ENCODE peak calls at places on chromosomes 11 and 22, in five cellular contexts. One of them, this sample, is unnamed.

GRCh38 chr11:116879789-116880402 is 42.5 kb upstream of the APOA1 start:
- DNase-seq in SK-N-SH: peak; percentile 58
- DNase-seq in prostate gland: peak; percentile 26
- DNase-seq in neural progenitor cell: peak; percentile 73
- DNase-seq in cardiac fibroblast: peak; percentile 89
- DNase-seq in this sample: peak; percentile 14

GRCh38 chr22:50134481-50134880 is 36.0 kb upstream of the PANX2 start:
- DNase-seq in SK-N-SH: no peak
- DNase-seq in prostate gland: no peak
- DNase-seq in neural progenitor cell: no peak
- DNase-seq in cardiac fibroblast: no peak
- DNase-seq in this sample: no peak

GRCh38 chr11:111200010-111200534 is 45.5 kb upstream of the POU2AF2 start:
- DNase-seq in SK-N-SH: no peak
- DNase-seq in prostate gland: no peak
- DNase-seq in neural progenitor cell: no peak
- DNase-seq in cardiac fibroblast: no peak
- DNase-seq in this sample: no peak

GRCh38 chr11:71305041-71305440 is 52.7 kb upstream of the SHANK2 start:
- DNase-seq in SK-N-SH: no peak
- DNase-seq in prostate gland: no peak
- DNase-seq in neural progenitor cell: no peak
- DNase-seq in cardiac fibroblast: no peak
- DNase-seq in this sample: no peak

GRCh38 chr11:45282070-45282469 is 4.1 kb downstream of the SYT13 start:
- DNase-seq in SK-N-SH: no peak
- DNase-seq in prostate gland: no peak
- DNase-seq in neural progenitor cell: no peak
- DNase-seq in cardiac fibroblast: no peak
- DNase-seq in this sample: no peak

GRCh38 chr11:35036642-35037041 is 102.3 kb upstream of the CD44 start:
- DNase-seq in SK-N-SH: no peak
- DNase-seq in prostate gland: no peak
- DNase-seq in neural progenitor cell: no peak
- DNase-seq in cardiac fibroblast: peak; percentile 22
- DNase-seq in this sample: no peak

GRCh38 chr22:27032121-27032761 is 374.9 kb downstream of the MIAT start:
- DNase-seq in SK-N-SH: peak; percentile 85
- DNase-seq in prostate gland: peak; percentile 16
- DNase-seq in neural progenitor cell: peak; percentile 11
- DNase-seq in cardiac fibroblast: no peak
- DNase-seq in this sample: peak; percentile 48

GRCh38 chr11:13963169-13963948 is 836 bp downstream of the SPON1 start:
- DNase-seq in SK-N-SH: peak; percentile 58
- DNase-seq in prostate gland: no peak
- DNase-seq in neural progenitor cell: peak; percentile 66
- DNase-seq in cardiac fibroblast: no peak
- DNase-seq in this sample: no peak

GRCh38 chr11:129853508-129854228 is 38.0 kb downstream of the TMEM45B start:
- DNase-seq in SK-N-SH: peak; percentile 44
- DNase-seq in prostate gland: peak; percentile 93
- DNase-seq in neural progenitor cell: no peak
- DNase-seq in cardiac fibroblast: peak; percentile 56
- DNase-seq in this sample: no peak

GRCh38 chr11:17013548-17014320 is 480 bp downstream of the PLEKHA7 start:
- DNase-seq in SK-N-SH: peak; percentile 64
- DNase-seq in prostate gland: no peak
- DNase-seq in neural progenitor cell: peak; percentile 62
- DNase-seq in cardiac fibroblast: no peak
- DNase-seq in this sample: peak; percentile 33

GRCh38 chr22:42702675-42703074 is 18.0 kb downstream of the A4GALT start:
- DNase-seq in SK-N-SH: no peak
- DNase-seq in prostate gland: no peak
- DNase-seq in neural progenitor cell: no peak
- DNase-seq in cardiac fibroblast: no peak
- DNase-seq in this sample: no peak

GRCh38 chr11:61297341-61297740 is 2.2 kb upstream of the VWCE start:
- DNase-seq in SK-N-SH: no peak
- DNase-seq in prostate gland: peak; percentile 21
- DNase-seq in neural progenitor cell: no peak
- DNase-seq in cardiac fibroblast: no peak
- DNase-seq in this sample: no peak

GRCh38 chr22:27641049-27641790 is 160.3 kb downstream of the MN1 start:
- DNase-seq in SK-N-SH: no peak
- DNase-seq in prostate gland: no peak
- DNase-seq in neural progenitor cell: no peak
- DNase-seq in cardiac fibroblast: peak; percentile 14
- DNase-seq in this sample: no peak

GRCh38 chr11:95853138-95853537 is 62.8 kb downstream of the CEP57 start:
- DNase-seq in SK-N-SH: no peak
- DNase-seq in prostate gland: no peak
- DNase-seq in neural progenitor cell: no peak
- DNase-seq in cardiac fibroblast: no peak
- DNase-seq in this sample: no peak

GRCh38 chr22:38258895-38259294 is 13.9 kb downstream of the TMEM184B start:
- DNase-seq in SK-N-SH: no peak
- DNase-seq in prostate gland: no peak
- DNase-seq in neural progenitor cell: no peak
- DNase-seq in cardiac fibroblast: peak; percentile 70
- DNase-seq in this sample: no peak

GRCh38 chr22:46942816-46943783 is 180.7 kb downstream of the TBC1D22A start:
- DNase-seq in SK-N-SH: no peak
- DNase-seq in prostate gland: no peak
- DNase-seq in neural progenitor cell: no peak
- DNase-seq in cardiac fibroblast: peak; percentile 28
- DNase-seq in this sample: no peak

GRCh38 chr22:19641254-19641982 is 72.9 kb upstream of the SEPTIN5 start:
- DNase-seq in SK-N-SH: peak; percentile 3
- DNase-seq in prostate gland: no peak
- DNase-seq in neural progenitor cell: peak; percentile 81
- DNase-seq in cardiac fibroblast: peak; percentile 12
- DNase-seq in this sample: peak; percentile 73

GRCh38 chr11:90113541-90113940 is 20.9 kb upstream of the NAALAD2 start:
- DNase-seq in SK-N-SH: no peak
- DNase-seq in prostate gland: no peak
- DNase-seq in neural progenitor cell: no peak
- DNase-seq in cardiac fibroblast: peak; percentile 18
- DNase-seq in this sample: no peak
- TF ChIP-seq CTCF in SK-N-SH: peak; percentile 67
- TF ChIP-seq CTCF in prostate gland: peak; percentile 20
- TF ChIP-seq CTCF in neural progenitor cell: peak; percentile 63
- TF ChIP-seq CTCF in cardiac fibroblast: peak; percentile 16
- TF ChIP-seq CTCF in this sample: peak; percentile 70

GRCh38 chr11:10727259-10727851 is 23.7 kb upstream of the CTR9 start:
- DNase-seq in SK-N-SH: no peak
- DNase-seq in prostate gland: no peak
- DNase-seq in neural progenitor cell: no peak
- DNase-seq in cardiac fibroblast: no peak
- DNase-seq in this sample: no peak

GRCh38 chr11:10728154-10728553 is 22.9 kb upstream of the CTR9 start:
- DNase-seq in SK-N-SH: no peak
- DNase-seq in prostate gland: no peak
- DNase-seq in neural progenitor cell: no peak
- DNase-seq in cardiac fibroblast: no peak
- DNase-seq in this sample: no peak

GRCh38 chr11:10728779-10729472 is 22.1 kb upstream of the CTR9 start:
- DNase-seq in SK-N-SH: peak; percentile 81
- DNase-seq in prostate gland: no peak
- DNase-seq in neural progenitor cell: peak; percentile 82
- DNase-seq in cardiac fibroblast: no peak
- DNase-seq in this sample: peak; percentile 53

GRCh38 chr11:10730151-10730550 is 20.9 kb upstream of the CTR9 start:
- DNase-seq in SK-N-SH: no peak
- DNase-seq in prostate gland: no peak
- DNase-seq in neural progenitor cell: no peak
- DNase-seq in cardiac fibroblast: peak; percentile 28
- DNase-seq in this sample: no peak

DNA sequence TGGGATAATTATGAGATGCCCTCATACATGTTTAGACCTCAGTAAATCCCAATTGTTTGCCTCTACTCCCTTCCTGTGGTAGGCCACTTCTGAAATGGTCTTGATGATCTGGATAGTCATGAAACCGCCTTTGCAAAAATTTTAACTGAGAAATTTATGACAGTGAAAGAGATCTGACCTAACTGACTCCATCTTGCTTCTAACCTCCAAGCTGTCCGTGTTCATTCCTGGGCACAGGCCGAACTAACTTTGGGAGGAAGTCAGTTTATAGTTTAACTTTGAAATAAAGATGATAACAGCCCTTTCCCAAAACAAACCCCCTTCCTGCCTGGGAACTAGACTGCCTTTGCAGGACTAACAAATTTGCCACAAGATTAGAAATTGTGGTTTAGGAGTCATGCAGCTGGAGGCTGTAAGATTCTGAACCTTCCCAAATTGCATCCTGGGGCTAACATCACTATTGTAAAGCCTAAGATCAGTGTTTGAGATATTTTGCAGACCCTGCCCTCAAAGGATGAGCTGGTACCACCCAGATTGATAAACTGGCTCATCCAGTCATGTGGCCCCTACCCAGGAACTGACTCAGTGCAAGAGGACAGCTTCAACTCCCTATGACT is 19.9 kb upstream of the CTR9 start:
- DNase-seq in SK-N-SH: no peak
- DNase-seq in prostate gland: no peak
- DNase-seq in neural progenitor cell: no peak
- DNase-seq in cardiac fibroblast: no peak
- DNase-seq in this sample: no peak
- TF ChIP-seq CTCF in SK-N-SH: no peak
- TF ChIP-seq CTCF in prostate gland: no peak
- TF ChIP-seq CTCF in neural progenitor cell: no peak
- TF ChIP-seq CTCF in cardiac fibroblast: no peak
- TF ChIP-seq CTCF in this sample: no peak

DNA sequence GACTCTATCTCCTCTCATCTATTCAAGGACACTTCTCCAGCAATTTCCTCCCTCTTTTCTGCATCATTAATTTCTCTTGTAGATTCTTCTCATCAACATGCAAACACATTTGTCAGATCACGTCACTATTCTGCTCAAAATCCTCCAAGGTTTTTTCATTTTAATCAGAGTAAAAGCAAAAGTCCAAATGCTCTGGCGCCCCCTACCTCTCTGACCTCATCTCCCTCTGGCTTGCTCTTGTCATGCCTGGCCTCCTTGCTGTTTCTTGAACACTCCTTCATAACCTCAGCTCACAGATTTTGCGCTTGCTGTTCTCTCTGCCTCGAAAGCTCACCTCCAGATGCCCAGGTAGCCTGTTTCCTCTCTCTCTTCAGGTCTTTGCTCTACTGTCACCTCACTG is 22.4 kb downstream of the RTCB start:
- DNase-seq in SK-N-SH: peak; percentile 24
- DNase-seq in prostate gland: no peak
- DNase-seq in neural progenitor cell: peak; percentile 54
- DNase-seq in cardiac fibroblast: peak; percentile 36
- DNase-seq in this sample: peak; percentile 28
- TF ChIP-seq CTCF in SK-N-SH: peak; percentile 61
- TF ChIP-seq CTCF in prostate gland: no peak
- TF ChIP-seq CTCF in neural progenitor cell: peak; percentile 67
- TF ChIP-seq CTCF in cardiac fibroblast: peak; percentile 42
- TF ChIP-seq CTCF in this sample: peak; percentile 38

GRCh38 chr11:64600281-64600992 is 9.4 kb downstream of the SLC22A12 start:
- DNase-seq in SK-N-SH: no peak
- DNase-seq in prostate gland: no peak
- DNase-seq in neural progenitor cell: no peak
- DNase-seq in cardiac fibroblast: no peak
- DNase-seq in this sample: no peak
- TF ChIP-seq CTCF in SK-N-SH: no peak
- TF ChIP-seq CTCF in prostate gland: no peak
- TF ChIP-seq CTCF in neural progenitor cell: no peak
- TF ChIP-seq CTCF in cardiac fibroblast: no peak
- TF ChIP-seq CTCF in this sample: no peak

DNA sequence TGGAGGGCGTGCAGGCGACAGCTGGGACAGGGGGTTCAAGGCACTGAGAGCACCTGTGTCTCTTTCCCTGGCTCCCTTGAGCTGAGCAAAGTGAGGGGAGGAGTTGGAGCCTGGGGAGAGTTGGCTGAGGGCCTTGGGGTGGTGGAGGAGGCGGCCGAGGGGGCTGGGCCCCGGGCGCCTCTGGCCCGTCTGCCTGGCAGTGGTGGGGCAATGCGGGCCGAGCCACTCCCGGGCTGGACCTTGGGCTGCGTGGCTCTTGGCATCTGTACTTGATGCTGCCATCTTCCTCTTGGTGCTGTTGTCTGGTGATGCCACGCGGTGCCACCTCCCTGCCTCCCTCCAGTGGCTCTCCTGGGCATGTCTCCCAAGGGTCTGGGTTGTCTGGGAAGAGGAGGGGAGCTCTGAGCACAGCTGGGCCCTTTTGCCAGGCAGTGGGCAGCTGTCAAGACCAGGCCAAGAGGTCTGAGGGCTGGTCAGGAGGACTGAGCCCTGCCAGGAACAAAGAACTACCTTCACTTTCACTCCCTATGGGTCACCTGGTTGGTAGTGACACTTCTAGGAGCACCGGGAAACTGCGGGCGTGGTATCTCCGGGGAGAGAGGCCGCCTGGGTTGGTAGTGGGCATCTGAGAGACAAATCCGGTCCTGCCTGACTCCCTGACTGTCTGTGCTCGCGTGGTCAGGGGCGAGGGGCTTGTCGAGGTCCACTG is 1.3 kb downstream of the GRIK4 start:
- DNase-seq in SK-N-SH: peak; percentile 63
- DNase-seq in prostate gland: no peak
- DNase-seq in neural progenitor cell: no peak
- DNase-seq in cardiac fibroblast: no peak
- DNase-seq in this sample: no peak
- TF ChIP-seq CTCF in SK-N-SH: no peak
- TF ChIP-seq CTCF in prostate gland: no peak
- TF ChIP-seq CTCF in neural progenitor cell: no peak
- TF ChIP-seq CTCF in cardiac fibroblast: no peak
- TF ChIP-seq CTCF in this sample: no peak

GRCh38 chr11:86940122-86940777 is 14.9 kb downstream of the FZD4 start:
- DNase-seq in SK-N-SH: no peak
- DNase-seq in prostate gland: peak; percentile 32
- DNase-seq in neural progenitor cell: no peak
- DNase-seq in cardiac fibroblast: peak; percentile 85
- DNase-seq in this sample: peak; percentile 16
- TF ChIP-seq CTCF in SK-N-SH: no peak
- TF ChIP-seq CTCF in prostate gland: no peak
- TF ChIP-seq CTCF in neural progenitor cell: no peak
- TF ChIP-seq CTCF in cardiac fibroblast: peak; percentile 13
- TF ChIP-seq CTCF in this sample: no peak